ENCODE peak calls at places on chromosomes 3 and 15, in six cellular contexts. K is heart right ventricle, E is GM23248, W is breast epithelium, M is prostate gland, H is fibroblast of lung. A is an unnamed sample.

GRCh38 chr3:195582947-195583346 is 793 bp downstream of the APOD start:
- DNase-seq in E (no peak), W (no peak), K (no peak), M (no peak), H (no peak), A (no peak)

GRCh38 chr3:172982731-172983364 is 158.2 kb downstream of the SPATA16 start:
- DNase-seq in M (no peak), K (no peak), H (peak), W (no peak), E (peak), A (no peak)

GRCh38 chr3:119579366-119580147 is at the start of gene ADPRH:
- DNase-seq in E (peak), K (peak), W (peak), H (peak), M (peak), A (peak)

GRCh38 chr3:137687181-137687880 is 76.8 kb upstream of the SOX14 start:
- DNase-seq in K (no peak), M (no peak), W (no peak), H (no peak), E (no peak), A (no peak)

GRCh38 chr3:71416868-71417267 is 166.7 kb downstream of the FOXP1 start:
- DNase-seq in W (no peak), M (no peak), H (no peak), K (no peak), E (no peak), A (no peak)

GRCh38 chr3:123105201-123106189 is 38.7 kb downstream of the PDIA5 start:
- DNase-seq in K (no peak), W (no peak), E (no peak), M (no peak), H (no peak), A (peak)

GRCh38 chr3:54891540-54891897 is 36.3 kb downstream of the LRTM1 start:
- DNase-seq in K (peak), H (peak), M (peak), W (peak), E (peak), A (peak)

GRCh38 chr3:160403028-160403545 is 3.6 kb downstream of the SMC4 start:
- DNase-seq in E (peak), W (no peak), M (no peak), K (no peak), H (peak), A (no peak)

GRCh38 chr15:49645937-49646336 is 25.1 kb downstream of the DTWD1 start:
- DNase-seq in W (no peak), H (peak), E (peak), M (peak), K (no peak), A (peak)

GRCh38 chr3:126550488-126551051 is 8.2 kb downstream of the C3orf22 start:
- DNase-seq in M (no peak), E (no peak), K (no peak), H (no peak), W (no peak), A (peak)

GRCh38 chr15:63891079-63891762 is 57.5 kb upstream of the HERC1 start:
- DNase-seq in H (peak), M (peak), K (peak), W (peak), E (peak), A (peak)

GRCh38 chr3:15148614-15149013 is 49.7 kb upstream of the RBSN start:
- DNase-seq in W (no peak), M (no peak), E (peak), H (peak), K (no peak), A (no peak)

GRCh38 chr3:197957775-197958103 is 2.3 kb upstream of the LMLN start:
- DNase-seq in E (no peak), K (no peak), W (no peak), H (no peak), M (no peak), A (no peak)

GRCh38 chr3:197959891-197960693 is at the start of gene LMLN:
- DNase-seq in M (peak), W (peak), E (peak), K (peak), H (peak), A (peak)

GRCh38 chr3:197960694-197961581 is 921 bp downstream of the LMLN start:
- DNase-seq in H (peak), W (no peak), K (no peak), E (peak), M (no peak), A (no peak)

GRCh38 chr3:197958346-197958745 is 1.7 kb upstream of the LMLN start:
- DNase-seq in E (no peak), K (no peak), H (no peak), W (no peak), M (no peak), A (no peak)

DNA sequence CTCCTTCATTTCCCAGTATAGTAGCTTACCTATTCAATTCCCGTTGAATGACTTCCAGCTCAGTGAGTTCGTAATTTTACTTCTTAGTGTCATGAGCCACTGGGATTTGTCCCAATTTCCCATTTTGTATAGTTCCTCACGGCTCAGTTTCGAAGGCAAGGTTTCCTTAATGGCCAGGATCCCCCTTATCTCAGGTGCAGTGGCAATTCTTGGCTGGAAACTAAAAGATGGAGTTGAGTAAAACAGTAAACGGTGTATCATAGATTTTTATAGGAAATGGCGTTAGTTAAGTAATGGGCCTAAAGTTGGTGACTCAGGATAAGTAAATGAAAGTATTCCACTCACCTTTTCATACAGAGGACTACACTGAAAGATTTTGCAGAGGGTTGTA is 522 bp upstream of the LMLN start:
- DNase-seq in E (no peak), K (no peak), H (no peak), W (no peak), M (no peak), A (no peak)
- H3K27ac ChIP-seq in E (peak), K (peak), H (peak), W (peak), M (peak), A (peak)

DNA sequence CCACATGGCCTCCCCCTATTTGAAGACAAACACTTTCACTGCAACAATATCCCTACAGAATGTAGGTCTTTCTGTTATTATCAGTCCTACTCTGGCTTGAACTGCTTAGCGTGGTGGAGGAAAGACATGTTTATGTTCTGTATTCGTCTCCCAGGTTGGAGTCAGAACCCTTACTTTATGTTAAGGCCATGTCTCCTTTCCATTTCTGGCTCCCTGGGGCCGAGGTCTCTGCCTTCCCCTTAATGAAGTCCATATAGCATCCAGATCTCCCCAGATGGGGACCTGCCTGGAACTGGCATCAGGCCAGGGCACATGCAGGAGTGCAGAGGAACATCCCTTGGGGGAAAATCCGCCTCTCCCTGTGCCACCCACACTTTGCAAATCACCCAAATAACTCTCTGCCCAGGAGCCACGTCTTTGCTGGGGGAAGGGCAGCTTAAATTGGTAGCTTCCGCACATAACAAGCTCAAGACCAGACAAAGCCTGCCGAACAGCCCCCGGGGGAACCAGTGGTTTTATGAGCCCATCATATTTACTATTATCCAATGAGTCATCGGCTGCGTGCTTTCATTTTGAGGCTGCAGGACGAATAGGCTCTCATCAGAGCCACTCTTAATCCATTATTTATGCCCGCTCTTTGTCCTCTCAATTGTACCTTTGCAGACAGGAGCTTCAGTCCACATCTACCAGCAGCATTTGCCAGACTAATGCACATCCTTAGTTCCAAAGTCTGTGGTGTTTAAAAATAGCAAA is 237.0 kb downstream of the UACA start:
- DNase-seq in E (peak), M (peak), W (peak), K (no peak), H (no peak), A (no peak)
- H3K4me3 ChIP-seq in E (peak), M (no peak), W (peak), K (no peak), H (no peak), A (no peak)

GRCh38 chr15:72133211-72133610 is 15.0 kb downstream of the SENP8 start:
- DNase-seq in H (no peak), M (no peak), W (no peak), E (no peak), K (no peak), A (no peak)

GRCh38 chr15:72130272-72130671 is 12.1 kb downstream of the SENP8 start:
- DNase-seq in H (no peak), M (no peak), W (no peak), E (no peak), K (no peak), A (no peak)

GRCh38 chr15:72135719-72136118 is 17.5 kb downstream of the SENP8 start:
- DNase-seq in E (no peak), H (no peak), W (no peak), K (no peak), M (no peak), A (no peak)

GRCh38 chr15:72128360-72128759 is 10.2 kb downstream of the SENP8 start:
- DNase-seq in H (no peak), E (no peak), W (no peak), M (no peak), K (no peak), A (no peak)

DNA sequence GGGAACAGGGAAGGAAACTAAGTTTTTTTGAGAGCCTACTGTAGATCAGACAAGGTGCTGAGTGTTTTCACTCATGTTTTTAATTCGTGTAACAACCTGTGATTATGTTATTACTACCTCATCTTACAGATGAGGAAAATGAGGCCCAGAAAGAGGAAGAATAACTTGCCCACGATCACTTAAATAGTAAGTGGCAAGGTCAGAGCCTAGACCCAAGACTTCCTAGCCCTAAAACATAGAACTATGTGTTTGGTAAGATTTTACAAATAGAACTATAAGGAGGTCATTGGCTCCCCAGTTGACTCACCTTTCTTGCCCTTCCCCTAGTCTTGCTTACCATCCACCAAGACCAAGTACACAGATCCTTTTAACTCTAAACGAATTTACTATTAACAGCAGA is 13.7 kb downstream of the SENP8 start:
- DNase-seq in W (no peak), K (no peak), H (no peak), M (no peak), E (no peak), A (no peak)
- H3K27ac ChIP-seq in W (no peak), K (no peak), H (no peak), M (no peak), E (no peak), A (no peak)

GRCh38 chr3:6861989-6862879 is 1.3 kb downstream of the GRM7 start:
- DNase-seq in M (no peak), E (no peak), H (no peak), W (no peak), K (no peak), A (no peak)

GRCh38 chr3:6860149-6860548 is 766 bp upstream of the GRM7 start:
- DNase-seq in K (no peak), E (no peak), M (no peak), H (no peak), W (no peak), A (no peak)

GRCh38 chr3:6862880-6863195 is 1.9 kb downstream of the GRM7 start:
- DNase-seq in H (no peak), M (no peak), W (no peak), E (no peak), K (no peak), A (no peak)

GRCh38 chr3:6860911-6861330 is at the start of gene GRM7:
- DNase-seq in E (no peak), H (no peak), K (no peak), M (no peak), W (no peak), A (no peak)

DNA sequence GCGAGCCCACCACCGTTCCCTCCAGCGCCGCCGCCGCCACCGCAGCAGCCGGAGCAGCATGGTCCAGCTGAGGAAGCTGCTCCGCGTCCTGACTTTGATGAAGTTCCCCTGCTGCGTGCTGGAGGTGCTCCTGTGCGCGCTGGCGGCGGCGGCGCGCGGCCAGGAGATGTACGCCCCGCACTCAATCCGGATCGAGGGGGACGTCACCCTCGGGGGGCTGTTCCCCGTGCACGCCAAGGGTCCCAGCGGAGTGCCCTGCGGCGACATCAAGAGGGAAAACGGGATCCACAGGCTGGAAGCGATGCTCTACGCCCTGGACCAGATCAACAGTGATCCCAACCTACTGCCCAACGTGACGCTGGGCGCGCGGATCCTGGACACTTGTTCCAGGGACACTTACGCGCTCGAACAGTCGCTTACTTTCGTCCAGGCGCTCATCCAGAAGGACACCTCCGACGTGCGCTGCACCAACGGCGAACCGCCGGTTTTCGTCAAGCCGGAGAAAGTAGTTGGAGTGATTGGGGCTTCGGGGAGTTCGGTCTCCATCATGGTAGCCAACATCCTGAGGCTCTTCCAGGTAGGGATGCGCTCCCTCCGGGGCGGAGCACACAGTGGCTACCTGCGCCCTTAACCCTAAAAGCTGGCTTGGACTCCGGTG is 545 bp downstream of the GRM7 start:
- DNase-seq in K (no peak), E (no peak), M (no peak), H (no peak), W (no peak), A (no peak)
- H3K4me3 ChIP-seq in K (peak), E (no peak), M (peak), H (no peak), W (peak), A (peak)

DNA sequence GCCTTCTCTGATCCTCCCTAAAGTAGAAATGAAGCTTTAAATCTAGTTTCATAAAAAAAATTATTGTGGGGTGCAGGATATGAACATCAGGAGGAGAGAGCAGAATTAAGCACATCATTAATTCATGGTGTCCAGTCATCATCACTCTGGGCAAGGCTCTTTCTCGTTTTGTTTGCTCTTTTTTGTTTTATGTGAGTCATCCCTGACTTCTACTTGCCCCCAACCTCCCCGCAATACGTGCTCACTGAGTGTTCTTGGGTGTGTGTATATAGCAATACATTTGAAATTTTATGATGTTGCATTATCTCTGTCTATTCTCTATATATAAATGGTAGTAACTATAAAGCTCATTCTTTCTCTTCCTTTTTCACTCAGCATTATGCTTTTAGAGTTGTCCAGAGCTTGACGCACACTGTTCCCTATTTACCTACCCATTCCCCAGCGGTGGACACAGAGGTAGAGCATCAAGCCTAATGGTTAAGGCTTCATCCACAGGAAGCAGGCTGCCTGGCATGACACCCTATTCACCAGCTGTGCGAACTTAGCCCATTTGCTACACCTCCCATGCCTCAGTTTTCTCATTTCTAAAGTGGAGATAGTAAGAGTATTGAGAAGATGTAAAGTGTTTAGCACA is 72.3 kb downstream of the CD200R1L start:
- DNase-seq in K (no peak), M (no peak), W (no peak), E (peak), H (peak), A (no peak)
- H3K27ac ChIP-seq in K (peak), M (no peak), W (peak), E (peak), H (peak), A (no peak)

GRCh38 chr3:9669720-9670432 is 20.6 kb downstream of the MTMR14 start:
- DNase-seq in E (peak), W (no peak), K (no peak), M (no peak), H (no peak), A (no peak)
- H3K4me3 ChIP-seq in E (no peak), W (no peak), K (no peak), M (no peak), H (no peak), A (no peak)

GRCh38 chr15:67495585-67495984 is 25.3 kb upstream of the C15orf61 start:
- DNase-seq in W (no peak), H (no peak), K (no peak), M (no peak), E (no peak), A (no peak)
- H3K27ac ChIP-seq in W (no peak), H (no peak), K (no peak), M (no peak), E (no peak), A (no peak)

DNA sequence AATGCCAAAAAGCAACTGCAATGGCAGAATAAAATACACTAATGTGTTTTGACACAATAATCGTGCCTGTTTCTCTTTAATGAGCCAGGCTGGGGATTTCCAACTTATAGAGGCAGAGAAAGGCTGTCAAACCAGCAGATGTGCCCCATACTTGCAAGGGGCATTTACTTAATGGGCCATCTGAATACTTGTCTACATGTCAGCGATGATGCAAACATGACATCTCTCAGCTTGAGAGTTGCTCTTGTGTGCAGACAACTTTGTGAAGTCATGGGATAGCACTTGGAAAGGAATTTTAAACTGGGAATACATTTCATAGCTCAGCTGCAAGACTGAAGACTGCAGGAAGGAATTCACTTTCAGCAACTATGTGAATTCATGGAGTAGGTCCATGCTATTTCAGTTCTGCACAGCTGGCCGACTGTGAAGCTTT is 127.4 kb upstream of the ADAMTS9 start:
- DNase-seq in H (peak), M (no peak), W (no peak), E (no peak), K (no peak), A (no peak)
- H3K4me3 ChIP-seq in H (no peak), M (no peak), W (no peak), E (no peak), K (no peak), A (no peak)